ENCODE peak calls at places on chromosome 12, in seven cellular contexts. D, M, L, A, C, R and E are unnamed samples.

GRCh38 chr12:68868043-68868790 is 60.2 kb downstream of the MDM2 start:
- DNase-seq in M (no peak), L (no peak), D (no peak), C (no peak), R (no peak), A (no peak), E (no peak)

GRCh38 chr12:31900271-31900670 is 58.9 kb upstream of the RESF1 start:
- DNase-seq in L (no peak), R (no peak), M (no peak), D (no peak), A (no peak), C (no peak), E (no peak)

GRCh38 chr12:24661657-24662096 is 287.2 kb downstream of the BCAT1 start:
- DNase-seq in A (peak), L (peak), R (peak), M (no peak), C (peak), D (peak), E (peak)

GRCh38 chr12:114628199-114628598 is 55.8 kb downstream of the TBX3 start:
- DNase-seq in L (no peak), M (no peak), C (no peak), A (no peak), D (no peak), R (no peak), E (no peak)

GRCh38 chr12:31989571-31989970 is 30.4 kb downstream of the RESF1 start:
- DNase-seq in L (no peak), D (no peak), R (no peak), M (no peak), A (no peak), C (no peak), E (no peak)

GRCh38 chr12:29241821-29242591 is 92.9 kb downstream of the FAR2 start:
- DNase-seq in D (peak), L (no peak), A (peak), C (peak), R (no peak), M (peak), E (peak)

GRCh38 chr12:10634427-10634826 is 21.0 kb upstream of the MAGOHB start:
- DNase-seq in D (peak), A (peak), C (peak), M (no peak), L (no peak), R (no peak), E (no peak)

GRCh38 chr12:31729728-31730127 is 907 bp upstream of the AMN1 start:
- DNase-seq in R (no peak), A (no peak), M (no peak), D (no peak), L (no peak), C (no peak), E (no peak)

GRCh38 chr12:126247936-126248335 is 1182.7 kb downstream of the AACS start:
- DNase-seq in D (no peak), R (peak), M (no peak), L (no peak), A (no peak), C (no peak), E (no peak)

DNA sequence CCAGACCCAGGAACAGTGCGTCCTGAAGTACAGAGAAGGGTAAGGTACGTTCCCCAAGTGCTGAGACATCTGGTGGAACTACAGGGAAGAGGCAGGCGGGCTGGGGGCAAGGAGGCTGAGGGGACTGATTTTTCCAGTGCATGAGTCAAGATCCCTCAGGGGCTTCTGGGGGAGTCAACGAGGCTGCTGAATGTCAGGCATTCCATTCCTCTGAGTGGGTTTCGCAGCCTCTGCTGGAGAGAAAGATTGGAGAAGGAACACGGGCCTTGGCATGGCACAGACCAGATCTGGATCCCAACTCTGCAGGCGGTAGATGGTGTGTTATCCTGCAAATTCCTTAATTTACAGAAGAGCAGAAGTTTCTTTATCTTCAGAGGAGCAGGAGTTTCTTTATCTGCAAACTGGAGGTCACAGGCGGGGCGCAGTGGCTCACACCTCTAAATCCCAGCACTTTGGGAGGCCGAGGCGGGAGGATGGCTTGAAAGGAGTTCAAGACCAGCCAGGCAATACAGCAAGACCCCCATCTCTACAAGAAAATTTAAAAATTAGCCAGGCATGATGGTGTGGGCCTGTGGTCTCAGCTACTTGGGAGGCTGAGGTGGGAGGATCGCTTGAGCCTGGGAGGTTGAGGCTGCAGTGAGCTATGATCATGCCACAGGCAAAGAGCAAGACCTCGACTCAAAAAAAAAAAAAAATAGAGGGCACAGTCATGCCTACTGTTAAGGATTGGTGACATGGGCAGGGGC is 132.6 kb upstream of the MAP1LC3B2 start:
- DNase-seq in C (peak), R (peak), D (peak), M (peak), A (peak), L (peak), E (peak)
- TF ChIP-seq CTCF in C (peak), R (peak), D (peak), M (no peak), A (peak), L (peak), E (no peak)

DNA sequence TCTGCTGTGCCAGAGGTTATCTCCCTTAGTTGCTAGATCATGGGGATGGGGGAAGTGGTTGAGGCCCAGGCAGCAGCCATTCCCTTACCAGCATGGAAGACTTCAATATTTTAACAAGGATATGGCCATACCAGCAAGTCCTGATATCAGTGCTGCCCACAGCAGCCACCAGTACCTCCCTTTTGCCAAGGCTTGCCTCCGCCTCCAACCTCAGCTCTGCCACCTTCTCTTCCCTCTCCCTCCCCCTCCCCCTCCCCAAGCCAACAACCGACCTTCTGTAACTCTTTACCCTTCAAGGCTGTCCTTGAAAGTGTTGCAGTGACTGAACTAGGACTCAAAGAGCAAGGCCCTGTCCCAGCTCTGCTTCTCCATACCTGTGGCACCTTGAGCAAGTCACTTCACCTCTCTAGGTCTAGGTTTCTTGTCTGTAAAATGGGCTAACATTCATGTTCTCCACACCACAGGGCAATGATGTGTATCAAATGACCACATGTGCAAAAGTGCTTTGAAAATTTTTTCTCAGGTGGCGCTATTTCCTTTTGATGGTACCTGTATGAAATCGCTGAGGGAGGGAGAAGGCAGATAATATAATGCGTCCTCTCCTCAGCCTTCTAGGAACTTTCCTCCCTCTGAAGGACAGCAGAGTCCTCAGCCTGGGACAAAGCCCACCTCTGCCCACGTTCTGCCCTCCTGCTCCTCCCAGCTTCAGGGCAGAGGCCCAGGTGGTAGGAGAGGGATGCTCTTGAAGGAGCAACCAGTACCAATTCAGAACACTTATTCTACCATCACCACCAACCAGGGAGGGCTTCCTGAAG is 14.7 kb downstream of the PLEKHG6 start:
- DNase-seq in R (no peak), M (no peak), L (no peak), D (peak), C (no peak), A (no peak), E (no peak)
- TF ChIP-seq CTCF in R (no peak), M (no peak), L (no peak), D (no peak), C (no peak), A (no peak), E (no peak)

GRCh38 chr12:49962861-49963765 is 1.4 kb downstream of the AQP5 start:
- DNase-seq in L (peak), R (no peak), D (no peak), A (no peak), C (no peak), M (peak), E (peak)

GRCh38 chr12:49963976-49964815 is 2.5 kb downstream of the AQP5 start:
- DNase-seq in C (no peak), R (no peak), L (no peak), M (no peak), A (no peak), D (no peak), E (no peak)

GRCh38 chr12:49960474-49961110 is 1.1 kb upstream of the AQP5 start:
- DNase-seq in R (no peak), M (no peak), D (no peak), C (no peak), L (no peak), A (no peak), E (no peak)

GRCh38 chr12:49961111-49961922 is at the start of gene AQP5:
- DNase-seq in A (no peak), L (no peak), R (no peak), D (no peak), M (no peak), C (no peak), E (peak)

DNA sequence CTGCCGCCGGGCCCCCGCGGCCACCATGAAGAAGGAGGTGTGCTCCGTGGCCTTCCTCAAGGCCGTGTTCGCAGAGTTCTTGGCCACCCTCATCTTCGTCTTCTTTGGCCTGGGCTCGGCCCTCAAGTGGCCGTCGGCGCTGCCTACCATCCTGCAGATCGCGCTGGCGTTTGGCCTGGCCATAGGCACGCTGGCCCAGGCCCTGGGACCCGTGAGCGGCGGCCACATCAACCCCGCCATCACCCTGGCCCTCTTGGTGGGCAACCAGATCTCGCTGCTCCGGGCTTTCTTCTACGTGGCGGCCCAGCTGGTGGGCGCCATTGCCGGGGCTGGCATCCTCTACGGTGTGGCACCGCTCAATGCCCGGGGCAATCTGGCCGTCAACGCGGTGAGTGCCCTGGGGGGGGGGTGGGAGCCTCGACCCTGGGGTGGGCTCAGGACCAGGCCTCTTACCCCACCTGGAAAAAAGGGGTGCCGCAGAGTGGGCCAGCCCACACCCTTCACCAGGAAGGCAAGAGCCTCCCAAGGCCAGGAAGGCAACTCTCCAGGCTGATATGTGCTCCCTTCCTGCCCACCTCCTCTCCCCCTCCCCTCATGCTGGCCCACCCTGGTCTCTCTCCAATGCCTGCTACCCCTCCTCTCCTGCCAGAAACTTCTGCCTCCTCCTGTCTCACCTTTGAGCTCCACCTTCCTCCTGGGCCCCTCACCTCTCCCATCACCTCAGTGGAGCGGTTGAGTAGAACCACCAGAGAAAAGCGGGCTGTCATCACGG is 507 bp downstream of the AQP5 start:
- DNase-seq in R (no peak), M (no peak), A (no peak), L (no peak), D (no peak), C (no peak), E (peak)
- TF ChIP-seq CTCF in R (no peak), M (no peak), A (no peak), L (no peak), D (no peak), C (no peak), E (no peak)

GRCh38 chr12:2373307-2373706 is 320.5 kb downstream of the CACNA1C start:
- DNase-seq in L (peak), C (no peak), D (no peak), R (no peak), M (no peak), A (no peak), E (no peak)

GRCh38 chr12:2372178-2372577 is 319.4 kb downstream of the CACNA1C start:
- DNase-seq in C (no peak), A (no peak), L (peak), D (no peak), R (no peak), M (no peak), E (no peak)

GRCh38 chr12:2372735-2373134 is 319.9 kb downstream of the CACNA1C start:
- DNase-seq in D (no peak), A (no peak), M (no peak), C (no peak), L (peak), R (no peak), E (no peak)

GRCh38 chr12:2375871-2376270 is 323.1 kb downstream of the CACNA1C start:
- DNase-seq in M (no peak), D (no peak), R (no peak), A (no peak), L (peak), C (no peak), E (no peak)

GRCh38 chr12:2374092-2374740 is 321.4 kb downstream of the CACNA1C start:
- DNase-seq in D (no peak), A (no peak), R (peak), C (no peak), M (no peak), L (peak), E (no peak)
- TF ChIP-seq CTCF in D (no peak), A (no peak), R (no peak), C (no peak), M (no peak), L (no peak), E (no peak)

GRCh38 chr12:124369055-124369900 is 74.4 kb downstream of the RFLNA start:
- DNase-seq in C (peak), M (no peak), A (peak), L (peak), R (peak), D (peak), E (peak)
- TF ChIP-seq CTCF in C (peak), M (no peak), A (no peak), L (peak), R (peak), D (peak), E (peak)

GRCh38 chr12:123062682-123063426 is 82.4 kb downstream of the ARL6IP4 start:
- DNase-seq in D (peak), C (peak), L (peak), M (peak), A (peak), R (no peak), E (peak)

GRCh38 chr12:123064356-123064755 is 83.9 kb downstream of the ARL6IP4 start:
- DNase-seq in R (no peak), D (no peak), L (peak), A (no peak), C (no peak), M (no peak), E (no peak)

GRCh38 chr12:123064885-123065619 is 84.6 kb downstream of the ARL6IP4 start:
- DNase-seq in A (no peak), L (no peak), C (no peak), R (no peak), M (no peak), D (no peak), E (no peak)

GRCh38 chr12:123061806-123062205 is 81.3 kb downstream of the ARL6IP4 start:
- DNase-seq in R (no peak), L (no peak), A (no peak), C (no peak), D (no peak), M (no peak), E (no peak)

GRCh38 chr12:123063535-123063934 is 83.1 kb downstream of the ARL6IP4 start:
- DNase-seq in R (no peak), M (no peak), A (peak), C (no peak), L (no peak), D (peak), E (peak)
- TF ChIP-seq CTCF in R (peak), M (no peak), A (peak), C (peak), L (no peak), D (peak), E (peak)